ENCODE peak calls at places on chromosome 10, in seven cellular contexts. F is SK-N-SH, U is K562, H is GM12891, C is H1, P is HepG2, G is GM12878. M is an unnamed sample.

GRCh38 chr10:112755446-112756117 is 194.5 kb upstream of the TCF7L2 start:
- DNase-seq in F (peak), U (peak), H (no peak), C (no peak), P (peak), G (no peak), M (no peak)

GRCh38 chr10:69065406-69066361 is 22.2 kb upstream of the SRGN start:
- DNase-seq in F (no peak), U (no peak), H (no peak), C (no peak), P (no peak), G (no peak), M (no peak)

GRCh38 chr10:30687698-30688213 is 58.2 kb upstream of the LYZL2 start:
- DNase-seq in F (peak), U (peak), H (peak), C (peak), P (peak), G (no peak), M (peak)

GRCh38 chr10:29332061-29332760 is 43.3 kb downstream of the LYZL1 start:
- DNase-seq in F (no peak), U (no peak), H (no peak), C (no peak), P (no peak), G (no peak), M (no peak)

GRCh38 chr10:114526497-114527238 is 122.4 kb upstream of the AFAP1L2 start:
- DNase-seq in F (peak), U (peak), H (peak), C (peak), P (peak), G (peak), M (peak)

GRCh38 chr10:33986515-33986914 is 652.0 kb upstream of the NRP1 start:
- DNase-seq in F (no peak), U (no peak), H (no peak), C (no peak), P (peak), G (no peak), M (no peak)

GRCh38 chr10:52213511-52213831 is 100.6 kb upstream of the DKK1 start:
- DNase-seq in F (no peak), U (no peak), H (no peak), C (peak), P (peak), G (no peak), M (no peak)

GRCh38 chr10:28381903-28382347 is 79.1 kb upstream of the MPP7 start:
- DNase-seq in F (peak), U (peak), H (peak), C (peak), P (peak), G (peak), M (peak)

GRCh38 chr10:25530306-25530705 is 355.5 kb downstream of the GPR158 start:
- DNase-seq in F (no peak), U (no peak), H (no peak), C (no peak), P (no peak), G (no peak), M (no peak)

GRCh38 chr10:12709516-12709915 is 292.0 kb downstream of the CCDC3 start:
- DNase-seq in F (no peak), U (no peak), H (no peak), C (no peak), P (no peak), G (no peak), M (no peak)

GRCh38 chr10:50619882-50620281 is 3.9 kb downstream of the SGMS1 start:
- DNase-seq in F (no peak), U (no peak), H (no peak), C (no peak), P (no peak), G (no peak), M (no peak)

GRCh38 chr10:134743-135600 is at the start of gene ZMYND11:
- DNase-seq in F (peak), U (peak), H (peak), C (no peak), P (no peak), G (no peak), M (peak)

GRCh38 chr10:68330852-68331454 is 911 bp upstream of the HNRNPH3 start:
- DNase-seq in F (no peak), U (no peak), H (no peak), C (no peak), P (no peak), G (no peak), M (no peak)

GRCh38 chr10:113007821-113008220 is 57.8 kb downstream of the TCF7L2 start:
- DNase-seq in F (no peak), U (no peak), H (no peak), C (no peak), P (no peak), G (no peak), M (no peak)

GRCh38 chr10:78896169-78896931 is 172.4 kb upstream of the ZMIZ1 start:
- DNase-seq in F (no peak), U (no peak), H (no peak), C (no peak), P (no peak), G (no peak), M (no peak)

GRCh38 chr10:15305634-15306033 is 65.5 kb downstream of the FAM171A1 start:
- DNase-seq in F (no peak), U (no peak), H (no peak), C (no peak), P (no peak), G (no peak), M (no peak)

GRCh38 chr10:122814493-122814892 is 31.2 kb downstream of the CUZD1 start:
- DNase-seq in F (no peak), U (no peak), H (no peak), C (no peak), P (no peak), G (no peak), M (no peak)

GRCh38 chr10:117133273-117134083 is 4.6 kb downstream of the VAX1 start:
- DNase-seq in F (peak), U (no peak), H (no peak), C (no peak), P (no peak), G (no peak), M (no peak)

GRCh38 chr10:16735626-16736025 is 81.6 kb downstream of the RSU1 start:
- DNase-seq in F (no peak), U (no peak), H (no peak), C (no peak), P (no peak), G (no peak), M (no peak)

GRCh38 chr10:18984531-18984930 is 64.1 kb upstream of the MALRD1 start:
- DNase-seq in F (no peak), U (no peak), H (no peak), C (no peak), P (no peak), G (no peak), M (no peak)

GRCh38 chr10:55400075-55400474 is 599.0 kb upstream of the PCDH15 start:
- DNase-seq in F (no peak), U (no peak), H (no peak), C (no peak), P (no peak), G (no peak), M (no peak)

GRCh38 chr10:79103585-79103984 is 34.8 kb downstream of the ZMIZ1 start:
- DNase-seq in F (no peak), U (no peak), H (no peak), C (no peak), P (no peak), G (no peak), M (no peak)

GRCh38 chr10:87504667-87505365 is at the start of gene MINPP1:
- DNase-seq in F (peak), U (peak), H (peak), C (peak), P (peak), G (no peak), M (peak)

GRCh38 chr10:108612485-108612884 is 1310.8 kb downstream of the XPNPEP1 start:
- DNase-seq in F (peak), U (no peak), H (no peak), C (no peak), P (no peak), G (no peak), M (no peak)

GRCh38 chr10:43253461-43254198 is 13.2 kb downstream of the RASGEF1A start:
- DNase-seq in F (peak), U (no peak), H (peak), C (no peak), P (no peak), G (no peak), M (peak)

GRCh38 chr10:132148261-132149251 is 38.2 kb upstream of the DPYSL4 start:
- DNase-seq in F (no peak), U (no peak), H (no peak), C (no peak), P (no peak), G (no peak), M (no peak)

GRCh38 chr10:70925377-70926214 is 37.2 kb upstream of the PCBD1 start:
- DNase-seq in F (peak), U (peak), H (peak), C (peak), P (no peak), G (no peak), M (peak)

GRCh38 chr10:36224431-36224985 is 582.4 kb upstream of the FZD8 start:
- DNase-seq in F (no peak), U (no peak), H (no peak), C (no peak), P (no peak), G (no peak), M (no peak)

DNA sequence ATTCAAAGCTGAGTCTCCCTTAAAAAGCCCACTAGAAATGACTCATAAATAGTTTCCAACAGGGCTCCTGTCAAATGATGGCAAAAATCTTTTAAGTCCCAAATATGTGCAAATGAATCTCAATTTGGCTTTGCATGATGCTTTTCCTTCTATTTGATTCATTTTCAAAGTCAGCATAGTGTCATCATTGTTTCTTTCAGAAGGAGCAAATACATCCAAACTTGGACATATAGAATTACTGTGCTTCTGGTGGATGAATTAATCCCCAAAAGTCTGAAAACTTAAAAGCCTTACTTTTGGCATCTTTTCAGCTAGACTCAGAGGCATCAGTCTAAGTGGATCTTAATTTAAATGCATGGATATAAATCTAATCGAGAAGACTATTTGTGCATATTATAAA is 578.0 kb upstream of the FZD8 start:
- DNase-seq in F (no peak), U (no peak), H (no peak), C (no peak), P (no peak), G (no peak), M (no peak)
- TF ChIP-seq TAF1 in F (no peak), U (no peak), H (no peak), C (no peak), P (no peak), G (no peak), M (no peak)

GRCh38 chr10:130662775-130663174 is 526.6 kb downstream of the GLRX3 start:
- DNase-seq in F (no peak), U (no peak), H (no peak), C (no peak), P (no peak), G (no peak), M (no peak)
- TF ChIP-seq POLR2AphosphoS5 in F (no peak), U (no peak), H (no peak), C (no peak), P (no peak), G (no peak), M (no peak)

GRCh38 chr10:74047871-74048270 is 50.0 kb downstream of the VCL start:
- DNase-seq in F (no peak), U (no peak), H (no peak), C (no peak), P (no peak), G (no peak), M (no peak)
- TF ChIP-seq TAF1 in F (no peak), U (no peak), H (no peak), C (no peak), P (no peak), G (no peak), M (no peak)

DNA sequence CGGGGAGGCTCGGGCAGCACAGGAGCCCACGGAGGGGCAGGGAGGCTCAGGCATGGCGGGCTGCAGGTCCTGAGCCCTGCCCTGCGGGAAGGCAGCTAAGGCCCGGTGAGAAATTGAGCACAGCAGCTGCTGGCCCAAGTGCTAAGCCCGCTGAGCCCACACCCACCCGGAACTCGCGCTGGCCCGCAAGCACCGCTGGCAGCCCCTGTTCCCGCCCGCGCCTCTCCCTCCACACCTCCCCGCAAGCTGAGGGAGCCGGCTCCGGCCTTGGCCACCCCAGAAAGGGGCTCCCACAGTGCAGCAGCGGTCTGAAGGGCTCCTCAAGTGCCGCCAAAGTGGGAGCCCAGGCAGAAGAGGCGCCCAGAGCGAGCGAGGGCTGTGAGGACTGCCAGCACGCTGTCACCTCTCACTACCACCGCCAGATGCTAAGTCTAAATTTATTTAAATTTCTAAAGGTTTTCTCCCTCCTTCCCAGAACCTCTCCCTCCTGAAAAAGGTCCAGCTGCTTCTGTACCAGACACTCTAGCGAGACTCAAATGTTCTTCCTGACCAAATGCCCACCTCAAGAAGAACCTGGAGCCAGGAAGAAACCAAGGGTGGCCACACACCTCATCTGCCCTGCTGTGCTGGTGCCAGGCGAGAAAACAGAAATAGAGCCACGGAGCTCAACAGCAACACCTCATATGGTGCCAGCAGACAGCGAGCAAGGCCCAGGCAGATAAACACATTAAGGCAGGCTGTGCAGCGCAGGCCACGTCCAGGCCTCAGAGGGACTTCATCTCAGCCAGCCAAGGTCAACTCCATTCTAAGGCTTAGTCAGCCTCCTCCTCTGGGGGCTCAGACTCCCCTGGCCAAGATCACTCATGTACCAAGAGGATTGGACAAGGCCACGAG is 47.0 kb downstream of the KCNMA1 start:
- DNase-seq in F (no peak), U (no peak), H (no peak), C (no peak), P (no peak), G (no peak), M (no peak)
- TF ChIP-seq POLR2AphosphoS5 in F (no peak), U (no peak), H (no peak), C (no peak), P (no peak), G (no peak), M (no peak)

DNA sequence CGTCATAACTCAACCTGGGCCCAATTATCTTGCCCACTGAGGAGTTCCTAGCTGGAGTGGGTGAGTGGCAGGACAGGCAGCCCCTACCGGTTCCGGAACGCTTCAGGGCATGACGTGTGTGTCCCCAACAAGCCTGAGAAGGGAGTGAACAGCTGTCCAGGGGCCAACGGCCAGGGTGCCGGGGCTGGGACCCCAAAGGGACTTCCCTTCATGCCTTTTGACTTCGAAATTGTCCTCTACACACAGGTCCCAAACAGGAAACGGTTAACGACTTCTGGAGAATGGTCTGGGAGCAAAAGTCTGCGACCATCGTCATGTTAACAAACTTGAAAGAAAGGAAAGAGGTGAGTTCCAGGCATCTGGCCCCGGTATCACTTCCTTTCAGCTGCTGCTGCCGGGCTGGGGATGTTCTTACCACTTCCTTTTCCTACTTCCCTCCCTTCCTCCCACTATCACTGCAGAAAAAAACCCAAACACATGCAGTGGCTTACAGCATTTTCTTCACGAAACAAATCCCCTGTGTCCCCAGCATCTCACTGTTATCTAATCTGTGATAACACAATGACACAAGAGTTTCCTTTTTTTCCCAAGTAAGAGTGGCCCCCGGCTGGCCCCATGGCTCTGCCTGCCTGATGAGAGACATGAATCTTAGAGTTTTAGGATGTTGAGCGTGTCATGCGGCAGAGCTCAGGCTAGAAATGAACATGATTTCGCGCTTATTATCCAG is 63.2 kb downstream of the MKI67 start:
- DNase-seq in F (no peak), U (no peak), H (no peak), C (no peak), P (no peak), G (peak), M (no peak)
- TF ChIP-seq TAF1 in F (no peak), U (no peak), H (no peak), C (no peak), P (no peak), G (no peak), M (no peak)

DNA sequence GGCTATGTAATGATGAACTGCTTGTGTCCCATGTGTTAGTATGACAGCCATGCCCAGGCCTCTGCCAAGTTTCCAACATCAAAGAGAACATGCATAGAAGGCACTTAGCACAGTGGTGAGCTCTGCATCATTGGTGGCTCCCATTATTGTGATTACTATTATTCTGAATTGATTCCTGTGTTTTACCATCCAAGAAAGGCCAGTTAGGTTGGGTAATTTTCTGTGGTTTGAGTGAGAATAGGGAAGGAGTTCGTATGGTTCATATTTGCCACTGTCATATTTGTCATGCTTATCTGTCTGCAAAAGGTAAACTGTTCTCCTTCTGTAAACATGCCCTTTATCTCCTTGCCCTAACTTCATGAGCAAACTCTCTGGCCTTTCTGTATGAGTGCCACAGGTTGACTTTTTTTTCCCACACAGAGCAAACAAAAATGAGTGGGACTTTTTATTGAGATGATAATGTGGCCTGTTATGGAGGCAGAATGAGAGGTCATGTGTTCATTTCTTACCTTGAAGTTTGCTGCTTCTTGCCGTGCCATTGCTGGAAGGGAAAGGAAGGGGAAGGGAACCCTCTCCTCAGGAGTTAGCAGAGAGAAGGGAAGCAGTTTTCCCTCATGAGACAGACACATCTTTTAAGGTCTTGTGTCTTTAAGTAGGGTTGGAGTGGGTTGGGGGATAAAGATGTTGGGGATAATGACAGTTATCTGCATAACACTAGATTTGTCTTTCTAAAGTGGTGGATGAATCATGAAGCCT is 301.9 kb downstream of the LRMDA start:
- DNase-seq in F (no peak), U (no peak), H (no peak), C (no peak), P (peak), G (no peak), M (no peak)
- TF ChIP-seq POLR2AphosphoS5 in F (no peak), U (no peak), H (no peak), C (no peak), P (no peak), G (no peak), M (no peak)

GRCh38 chr10:118307768-118308347 is 34.3 kb downstream of the FAM204A start:
- DNase-seq in F (no peak), U (no peak), H (no peak), C (no peak), P (no peak), G (no peak), M (no peak)

GRCh38 chr10:118308664-118309063 is 33.5 kb downstream of the FAM204A start:
- DNase-seq in F (no peak), U (no peak), H (no peak), C (no peak), P (no peak), G (no peak), M (no peak)

GRCh38 chr10:118309911-118310310 is 32.2 kb downstream of the FAM204A start:
- DNase-seq in F (no peak), U (no peak), H (no peak), C (no peak), P (no peak), G (no peak), M (no peak)

GRCh38 chr10:118311505-118311904 is 30.6 kb downstream of the FAM204A start:
- DNase-seq in F (peak), U (no peak), H (no peak), C (no peak), P (no peak), G (no peak), M (no peak)

GRCh38 chr10:118310822-118311221 is 31.3 kb downstream of the FAM204A start:
- DNase-seq in F (no peak), U (no peak), H (no peak), C (no peak), P (no peak), G (no peak), M (no peak)
- TF ChIP-seq TAF1 in F (no peak), U (no peak), H (no peak), C (no peak), P (no peak), G (no peak), M (no peak)

DNA sequence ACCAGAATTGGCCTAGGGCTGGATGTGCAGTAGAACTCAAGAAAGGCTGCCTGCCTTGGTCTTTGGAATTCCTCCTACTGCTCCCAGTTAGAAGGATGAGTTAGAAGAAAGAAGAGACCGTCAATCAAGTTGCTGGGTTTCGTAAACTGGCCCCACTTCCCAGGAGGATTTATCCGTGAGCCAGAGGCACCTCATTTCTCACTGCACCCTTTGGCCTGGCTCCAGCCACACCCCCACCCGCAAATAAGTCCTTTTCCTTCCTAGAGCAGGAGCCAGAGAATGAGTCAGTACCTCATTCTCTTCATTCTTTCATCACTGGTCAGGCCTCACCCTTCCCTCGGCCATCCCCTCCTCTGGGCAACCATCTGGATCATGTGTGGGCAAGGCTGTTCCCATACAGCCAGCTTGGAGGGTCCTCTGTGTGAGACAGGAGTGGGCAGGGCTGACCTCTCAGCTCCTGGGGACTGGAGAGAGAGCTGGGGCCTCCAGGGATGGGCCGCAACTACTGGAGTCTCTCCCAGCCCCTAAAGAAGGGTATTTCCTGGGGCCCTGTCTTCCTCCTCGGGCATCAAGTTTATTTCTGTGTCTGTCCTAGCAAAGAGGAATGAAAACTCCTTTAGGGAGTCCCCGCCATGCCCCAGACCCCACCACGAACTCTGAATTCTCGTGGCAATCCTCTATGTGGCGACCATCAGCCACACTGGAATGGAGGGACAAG is 87.2 kb upstream of the DUSP5 start:
- DNase-seq in F (no peak), U (peak), H (no peak), C (no peak), P (peak), G (no peak), M (no peak)
- TF ChIP-seq POLR2AphosphoS5 in F (peak), U (no peak), H (no peak), C (no peak), P (no peak), G (peak), M (no peak)

GRCh38 chr10:125084191-125085186 is 75.9 kb downstream of the CTBP2 start:
- DNase-seq in F (peak), U (peak), H (no peak), C (peak), P (peak), G (no peak), M (no peak)
- TF ChIP-seq TAF1 in F (no peak), U (no peak), H (no peak), C (no peak), P (no peak), G (no peak), M (no peak)

M was measured in GM12892.